ENCODE peak calls at places on chromosomes 11 and 22, in eight cellular contexts. One of them, this sample, is unnamed.
A peak's percentile ranks its signal among the peaks of the same experiment; 100 is the strongest.

GRCh38 chr11:45079943-45080719 is 66.3 kb upstream of the PRDM11 start:
- DNase-seq in DMS153: no peak
- DNase-seq in DND-41: peak; percentile 94
- DNase-seq in activated CD8-positive, alpha-beta T cell treated with anti-CD3 and anti-CD28 coated beads for 36 hours: peak; percentile 76
- DNase-seq in germinal center: peak; percentile 68
- DNase-seq in SJSA1: no peak
- DNase-seq in tibial artery: no peak
- DNase-seq in mesenchymal stem cell: no peak
- DNase-seq in this sample: no peak

GRCh38 chr22:23823331-23823791 is 15.4 kb downstream of the DERL3 start:
- DNase-seq in activated CD8-positive, alpha-beta T cell treated with anti-CD3 and anti-CD28 coated beads for 36 hours: no peak
- DNase-seq in germinal center: no peak
- DNase-seq in mesenchymal stem cell: no peak
- DNase-seq in SJSA1: no peak
- DNase-seq in tibial artery: no peak
- DNase-seq in DND-41: no peak
- DNase-seq in DMS153: no peak
- DNase-seq in this sample: no peak

GRCh38 chr11:44180107-44180506 is 84.6 kb downstream of the EXT2 start:
- DNase-seq in activated CD8-positive, alpha-beta T cell treated with anti-CD3 and anti-CD28 coated beads for 36 hours: no peak
- DNase-seq in tibial artery: no peak
- DNase-seq in DMS153: no peak
- DNase-seq in germinal center: no peak
- DNase-seq in mesenchymal stem cell: no peak
- DNase-seq in SJSA1: no peak
- DNase-seq in DND-41: no peak
- DNase-seq in this sample: no peak

GRCh38 chr11:94183886-94184264 is 55.2 kb downstream of the PANX1 start:
- DNase-seq in DND-41: no peak
- DNase-seq in germinal center: peak; percentile 37
- DNase-seq in SJSA1: peak; percentile 44
- DNase-seq in activated CD8-positive, alpha-beta T cell treated with anti-CD3 and anti-CD28 coated beads for 36 hours: peak; percentile 40
- DNase-seq in DMS153: no peak
- DNase-seq in tibial artery: no peak
- DNase-seq in mesenchymal stem cell: peak; percentile 64
- DNase-seq in this sample: peak; percentile 69

GRCh38 chr22:47810505-47811500 is 1048.4 kb downstream of the TBC1D22A start:
- DNase-seq in DMS153: no peak
- DNase-seq in germinal center: no peak
- DNase-seq in tibial artery: no peak
- DNase-seq in activated CD8-positive, alpha-beta T cell treated with anti-CD3 and anti-CD28 coated beads for 36 hours: no peak
- DNase-seq in DND-41: no peak
- DNase-seq in SJSA1: no peak
- DNase-seq in mesenchymal stem cell: no peak
- DNase-seq in this sample: no peak

GRCh38 chr11:92225563-92226308 is 1.1 kb downstream of the FAT3 start:
- DNase-seq in DMS153: no peak
- DNase-seq in germinal center: no peak
- DNase-seq in DND-41: no peak
- DNase-seq in tibial artery: peak; percentile 73
- DNase-seq in mesenchymal stem cell: peak; percentile 5
- DNase-seq in SJSA1: peak; percentile 8
- DNase-seq in activated CD8-positive, alpha-beta T cell treated with anti-CD3 and anti-CD28 coated beads for 36 hours: no peak
- DNase-seq in this sample: no peak

GRCh38 chr11:14607713-14608112 is 35.9 kb upstream of the PDE3B start:
- DNase-seq in SJSA1: no peak
- DNase-seq in DND-41: no peak
- DNase-seq in mesenchymal stem cell: no peak
- DNase-seq in tibial artery: no peak
- DNase-seq in germinal center: no peak
- DNase-seq in DMS153: no peak
- DNase-seq in activated CD8-positive, alpha-beta T cell treated with anti-CD3 and anti-CD28 coated beads for 36 hours: no peak
- DNase-seq in this sample: no peak

GRCh38 chr22:26718905-26719304 is 61.5 kb downstream of the MIAT start:
- DNase-seq in mesenchymal stem cell: peak; percentile 90
- DNase-seq in germinal center: no peak
- DNase-seq in activated CD8-positive, alpha-beta T cell treated with anti-CD3 and anti-CD28 coated beads for 36 hours: no peak
- DNase-seq in SJSA1: peak; percentile 96
- DNase-seq in DMS153: no peak
- DNase-seq in DND-41: no peak
- DNase-seq in tibial artery: no peak
- DNase-seq in this sample: peak; percentile 97

GRCh38 chr11:44505591-44506054 is 59.8 kb upstream of the CD82 start:
- DNase-seq in activated CD8-positive, alpha-beta T cell treated with anti-CD3 and anti-CD28 coated beads for 36 hours: no peak
- DNase-seq in mesenchymal stem cell: peak; percentile 10
- DNase-seq in germinal center: no peak
- DNase-seq in DMS153: no peak
- DNase-seq in DND-41: no peak
- DNase-seq in SJSA1: peak; percentile 25
- DNase-seq in tibial artery: no peak
- DNase-seq in this sample: peak; percentile 51

GRCh38 chr11:127496165-127496564 is 495.6 kb upstream of the KIRREL3 start:
- DNase-seq in mesenchymal stem cell: no peak
- DNase-seq in germinal center: no peak
- DNase-seq in tibial artery: no peak
- DNase-seq in SJSA1: no peak
- DNase-seq in DMS153: no peak
- DNase-seq in DND-41: no peak
- DNase-seq in activated CD8-positive, alpha-beta T cell treated with anti-CD3 and anti-CD28 coated beads for 36 hours: no peak
- DNase-seq in this sample: no peak

GRCh38 chr11:69443968-69444364 is 37.5 kb upstream of the LINC01488 start:
- DNase-seq in germinal center: no peak
- DNase-seq in mesenchymal stem cell: peak; percentile 77
- DNase-seq in SJSA1: no peak
- DNase-seq in DMS153: no peak
- DNase-seq in tibial artery: peak; percentile 67
- DNase-seq in activated CD8-positive, alpha-beta T cell treated with anti-CD3 and anti-CD28 coated beads for 36 hours: no peak
- DNase-seq in DND-41: no peak
- DNase-seq in this sample: peak; percentile 50

GRCh38 chr11:99370557-99371200 is 349.9 kb downstream of the CNTN5 start:
- DNase-seq in activated CD8-positive, alpha-beta T cell treated with anti-CD3 and anti-CD28 coated beads for 36 hours: no peak
- DNase-seq in DND-41: no peak
- DNase-seq in SJSA1: peak; percentile 14
- DNase-seq in tibial artery: no peak
- DNase-seq in mesenchymal stem cell: peak; percentile 91
- DNase-seq in germinal center: no peak
- DNase-seq in DMS153: no peak
- DNase-seq in this sample: peak; percentile 78

GRCh38 chr11:80109031-80109430 is 668.2 kb upstream of the TENM4 start:
- DNase-seq in DMS153: no peak
- DNase-seq in SJSA1: no peak
- DNase-seq in DND-41: no peak
- DNase-seq in mesenchymal stem cell: peak; percentile 14
- DNase-seq in tibial artery: no peak
- DNase-seq in activated CD8-positive, alpha-beta T cell treated with anti-CD3 and anti-CD28 coated beads for 36 hours: no peak
- DNase-seq in germinal center: no peak
- DNase-seq in this sample: peak; percentile 21

GRCh38 chr22:33908201-33909074 is 11.8 kb downstream of the LARGE1 start:
- DNase-seq in DMS153: no peak
- DNase-seq in activated CD8-positive, alpha-beta T cell treated with anti-CD3 and anti-CD28 coated beads for 36 hours: no peak
- DNase-seq in DND-41: no peak
- DNase-seq in SJSA1: no peak
- DNase-seq in tibial artery: no peak
- DNase-seq in mesenchymal stem cell: no peak
- DNase-seq in germinal center: no peak
- DNase-seq in this sample: no peak

GRCh38 chr11:47550288-47551052 is 2.5 kb downstream of the CELF1 start:
- DNase-seq in DMS153: no peak
- DNase-seq in activated CD8-positive, alpha-beta T cell treated with anti-CD3 and anti-CD28 coated beads for 36 hours: no peak
- DNase-seq in DND-41: no peak
- DNase-seq in mesenchymal stem cell: peak; percentile 10
- DNase-seq in SJSA1: no peak
- DNase-seq in tibial artery: no peak
- DNase-seq in germinal center: no peak
- DNase-seq in this sample: peak; percentile 28

GRCh38 chr11:130308925-130309324 is 5.8 kb downstream of the ZBTB44 start:
- DNase-seq in germinal center: no peak
- DNase-seq in activated CD8-positive, alpha-beta T cell treated with anti-CD3 and anti-CD28 coated beads for 36 hours: no peak
- DNase-seq in SJSA1: no peak
- DNase-seq in mesenchymal stem cell: no peak
- DNase-seq in DND-41: no peak
- DNase-seq in tibial artery: no peak
- DNase-seq in DMS153: no peak
- DNase-seq in this sample: peak; percentile 84

This sample was measured in amniotic epithelial cell.